ENCODE peak calls at places on chromosomes 11 and 22, in eight cellular contexts. U is Caco-2; A is endothelial cell; T is stimulated activated naive CD8-positive, alpha-beta T cell treated with anti-CD3 and anti-CD28 coated beads, Interleukin-15, Interleukin-2, amounts not matched to agents 100 U/mL and 50 U/mL, for 24 hours; Z is epithelial cell of proximal tubule; F is endothelial cell of umbilical vein; M is RPMI8226; I is left ventricle myocardium inferior. Y is an unnamed sample.

GRCh38 chr22:40721266-40721665 is 42.0 kb downstream of the MCHR1 start:
- DNase-seq in U (no peak), A (no peak), T (no peak), Z (no peak), F (no peak), M (no peak), I (no peak), Y (peak; percentile 56)

GRCh38 chr11:592501-592900 is 16.2 kb downstream of the PHRF1 start:
- DNase-seq in U (no peak), A (no peak), T (no peak), Z (no peak), F (no peak), M (no peak), I (no peak), Y (no peak)

GRCh38 chr11:102216433-102217163 is 100.7 kb upstream of the BIRC3 start:
- DNase-seq in U (no peak), A (no peak), T (no peak), Z (no peak), F (no peak), M (no peak), I (no peak), Y (no peak)

GRCh38 chr22:48941903-48942625 is 885.6 kb downstream of the BRD1 start:
- DNase-seq in U (no peak), A (no peak), T (no peak), Z (no peak), F (no peak), M (no peak), I (no peak), Y (no peak)

GRCh38 chr11:116335078-116335477 is 437.7 kb downstream of the BUD13 start:
- DNase-seq in U (peak; percentile 12), A (no peak), T (no peak), Z (no peak), F (no peak), M (no peak), I (no peak), Y (no peak)

GRCh38 chr22:25880524-25880923 is 138.5 kb downstream of the MYO18B start:
- DNase-seq in U (no peak), A (no peak), T (no peak), Z (no peak), F (no peak), M (no peak), I (no peak), Y (no peak)

GRCh38 chr11:17413414-17414316 is 25.2 kb upstream of the KCNJ11 start:
- DNase-seq in U (no peak), A (no peak), T (no peak), Z (no peak), F (no peak), M (no peak), I (no peak), Y (no peak)

GRCh38 chr11:78840190-78840589 is 265.5 kb upstream of the NARS2 start:
- DNase-seq in U (no peak), A (no peak), T (no peak), Z (no peak), F (no peak), M (no peak), I (no peak), Y (no peak)

GRCh38 chr22:36238348-36239149 is 778 bp downstream of the APOL2 start:
- DNase-seq in U (no peak), A (no peak), T (peak; percentile 18), Z (no peak), F (peak; percentile 53), M (peak; percentile 64), I (no peak), Y (no peak)

GRCh38 chr11:45233804-45234170 is 52.4 kb downstream of the SYT13 start:
- DNase-seq in U (no peak), A (no peak), T (no peak), Z (no peak), F (no peak), M (no peak), I (no peak), Y (no peak)

GRCh38 chr22:44192098-44192810 is 11.5 kb downstream of the PARVG start:
- DNase-seq in U (no peak), A (no peak), T (peak; percentile 66), Z (no peak), F (peak; percentile 14), M (peak; percentile 90), I (no peak), Y (no peak)

GRCh38 chr11:124745835-124746620 is 6.0 kb downstream of the VSIG2 start:
- DNase-seq in U (peak; percentile 76), A (no peak), T (peak; percentile 57), Z (no peak), F (no peak), M (peak; percentile 47), I (no peak), Y (peak; percentile 40)

GRCh38 chr11:19380375-19380774 is 139.6 kb upstream of the E2F8 start:
- DNase-seq in U (no peak), A (no peak), T (no peak), Z (peak; percentile 94), F (peak; percentile 79), M (no peak), I (no peak), Y (no peak)

GRCh38 chr11:112318193-112318592 is 57.5 kb upstream of the PLET1 start:
- DNase-seq in U (no peak), A (no peak), T (no peak), Z (peak; percentile 66), F (peak; percentile 70), M (no peak), I (no peak), Y (no peak)

GRCh38 chr11:97847730-97848129 is 1173.0 kb upstream of the CNTN5 start:
- DNase-seq in U (no peak), A (no peak), T (no peak), Z (no peak), F (no peak), M (no peak), I (no peak), Y (no peak)